ENCODE peak calls at places on chromosomes 7 and 10, in seven cellular contexts. One of them, this sample, is unnamed.

GRCh38 chr7:148286150-148286549 is 304.4 kb upstream of the C7orf33 start:
- DNase-seq in neuronal stem cell: no peak
- DNase-seq in H1: no peak
- DNase-seq in trophoblast cell: peak; percentile 38
- DNase-seq in mesenchymal stem cell: peak; percentile 13
- DNase-seq in IMR-90: no peak
- DNase-seq in H9: no peak
- DNase-seq in this sample: peak; percentile 73

GRCh38 chr7:12770227-12770975 is 83.0 kb downstream of the ARL4A start:
- DNase-seq in H1: no peak
- DNase-seq in neuronal stem cell: no peak
- DNase-seq in H9: no peak
- DNase-seq in mesenchymal stem cell: no peak
- DNase-seq in trophoblast cell: no peak
- DNase-seq in IMR-90: no peak
- DNase-seq in this sample: no peak

GRCh38 chr10:33901166-33901565 is 566.7 kb upstream of the NRP1 start:
- DNase-seq in IMR-90: peak; percentile 92
- DNase-seq in mesenchymal stem cell: no peak
- DNase-seq in trophoblast cell: peak; percentile 31
- DNase-seq in neuronal stem cell: no peak
- DNase-seq in H9: no peak
- DNase-seq in H1: no peak
- DNase-seq in this sample: no peak

GRCh38 chr10:103663802-103664201 is 170.3 kb downstream of the NEURL1 start:
- DNase-seq in H9: no peak
- DNase-seq in neuronal stem cell: no peak
- DNase-seq in trophoblast cell: no peak
- DNase-seq in mesenchymal stem cell: no peak
- DNase-seq in IMR-90: no peak
- DNase-seq in H1: no peak
- DNase-seq in this sample: no peak

GRCh38 chr10:99999319-100000108 is 10.2 kb downstream of the DNMBP start:
- DNase-seq in mesenchymal stem cell: no peak
- DNase-seq in H1: no peak
- DNase-seq in IMR-90: no peak
- DNase-seq in trophoblast cell: no peak
- DNase-seq in H9: no peak
- DNase-seq in neuronal stem cell: no peak
- DNase-seq in this sample: no peak

GRCh38 chr10:105239311-105240215 is 598.5 kb downstream of the SORCS3 start:
- DNase-seq in H9: no peak
- DNase-seq in trophoblast cell: no peak
- DNase-seq in IMR-90: no peak
- DNase-seq in H1: no peak
- DNase-seq in mesenchymal stem cell: no peak
- DNase-seq in neuronal stem cell: no peak
- DNase-seq in this sample: no peak

GRCh38 chr7:105909742-105910141 is 33.3 kb upstream of the ATXN7L1 start:
- DNase-seq in IMR-90: no peak
- DNase-seq in neuronal stem cell: no peak
- DNase-seq in H1: no peak
- DNase-seq in trophoblast cell: no peak
- DNase-seq in mesenchymal stem cell: no peak
- DNase-seq in H9: no peak
- DNase-seq in this sample: no peak

GRCh38 chr7:90256778-90257177 is 11.8 kb downstream of the CFAP69 start:
- DNase-seq in H1: no peak
- DNase-seq in H9: no peak
- DNase-seq in IMR-90: no peak
- DNase-seq in neuronal stem cell: no peak
- DNase-seq in trophoblast cell: no peak
- DNase-seq in mesenchymal stem cell: no peak
- DNase-seq in this sample: no peak

GRCh38 chr7:77331938-77332695 is 84.0 kb downstream of the GSAP start:
- DNase-seq in neuronal stem cell: peak; percentile 63
- DNase-seq in H1: no peak
- DNase-seq in H9: peak; percentile 60
- DNase-seq in mesenchymal stem cell: peak; percentile 90
- DNase-seq in IMR-90: peak; percentile 92
- DNase-seq in trophoblast cell: peak; percentile 91
- DNase-seq in this sample: peak; percentile 88

GRCh38 chr7:44080118-44080517 is 2.2 kb downstream of the POLM start:
- DNase-seq in H9: no peak
- DNase-seq in mesenchymal stem cell: no peak
- DNase-seq in trophoblast cell: no peak
- DNase-seq in IMR-90: no peak
- DNase-seq in neuronal stem cell: no peak
- DNase-seq in H1: no peak
- DNase-seq in this sample: no peak

GRCh38 chr10:68501691-68502090 is 25.6 kb downstream of the SLC25A16 start:
- DNase-seq in neuronal stem cell: no peak
- DNase-seq in IMR-90: no peak
- DNase-seq in H1: no peak
- DNase-seq in trophoblast cell: no peak
- DNase-seq in H9: no peak
- DNase-seq in mesenchymal stem cell: no peak
- DNase-seq in this sample: no peak

GRCh38 chr10:68508090-68508489 is 19.2 kb downstream of the SLC25A16 start:
- DNase-seq in H1: no peak
- DNase-seq in H9: no peak
- DNase-seq in IMR-90: no peak
- DNase-seq in trophoblast cell: no peak
- DNase-seq in mesenchymal stem cell: no peak
- DNase-seq in neuronal stem cell: no peak
- DNase-seq in this sample: no peak

GRCh38 chr10:68506406-68506805 is 20.9 kb downstream of the SLC25A16 start:
- DNase-seq in mesenchymal stem cell: no peak
- DNase-seq in trophoblast cell: no peak
- DNase-seq in H1: no peak
- DNase-seq in IMR-90: no peak
- DNase-seq in H9: no peak
- DNase-seq in neuronal stem cell: no peak
- DNase-seq in this sample: no peak

GRCh38 chr10:68499544-68499943 is 27.8 kb upstream of the DNA2 start:
- DNase-seq in neuronal stem cell: no peak
- DNase-seq in H1: no peak
- DNase-seq in IMR-90: no peak
- DNase-seq in mesenchymal stem cell: no peak
- DNase-seq in H9: no peak
- DNase-seq in trophoblast cell: no peak
- DNase-seq in this sample: no peak

GRCh38 chr10:68502846-68503245 is 24.5 kb downstream of the SLC25A16 start:
- DNase-seq in trophoblast cell: no peak
- DNase-seq in H1: no peak
- DNase-seq in mesenchymal stem cell: no peak
- DNase-seq in H9: no peak
- DNase-seq in IMR-90: no peak
- DNase-seq in neuronal stem cell: no peak
- DNase-seq in this sample: no peak
- H2BK5ac ChIP-seq in trophoblast cell: no peak overlapping the region
- H2BK5ac ChIP-seq in H1: no peak overlapping the region
- H2BK5ac ChIP-seq in mesenchymal stem cell: no peak overlapping the region
- H2BK5ac ChIP-seq in H9: no peak overlapping the region
- H2BK5ac ChIP-seq in IMR-90: no peak overlapping the region
- H2BK5ac ChIP-seq in neuronal stem cell: no peak overlapping the region
- H2BK5ac ChIP-seq in this sample: no peak overlapping the region

DNA sequence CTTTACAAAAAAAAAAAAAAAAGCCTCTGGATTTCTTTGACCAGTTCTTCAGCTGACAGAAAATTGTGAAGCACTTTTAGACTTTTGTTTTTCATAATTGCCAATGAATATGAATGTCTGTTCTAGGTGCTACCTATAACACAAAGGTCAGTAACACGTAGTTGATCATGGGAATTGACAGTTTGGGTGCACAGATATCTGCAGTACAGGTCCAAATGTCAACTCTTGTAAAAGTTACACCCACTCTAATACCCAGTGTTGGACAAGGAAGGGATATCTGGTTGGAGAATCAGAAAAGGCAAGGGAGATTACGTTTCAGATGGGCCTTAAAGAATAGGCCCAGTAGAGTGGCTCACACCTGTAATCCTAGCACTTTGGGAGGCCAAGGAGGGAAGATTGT is 1.8 kb downstream of the REEP3 start:
- DNase-seq in H1: no peak
- DNase-seq in trophoblast cell: no peak
- DNase-seq in H9: no peak
- DNase-seq in mesenchymal stem cell: no peak
- DNase-seq in IMR-90: no peak
- DNase-seq in neuronal stem cell: no peak
- DNase-seq in this sample: no peak
- H3K9ac ChIP-seq in H1: no peak overlapping the region
- H3K9ac ChIP-seq in trophoblast cell: no peak overlapping the region
- H3K9ac ChIP-seq in H9: no peak overlapping the region
- H3K9ac ChIP-seq in mesenchymal stem cell: peak overlapping the region; percentile 98
- H3K9ac ChIP-seq in IMR-90: peak overlapping the region; percentile 51
- H3K9ac ChIP-seq in neuronal stem cell: no peak overlapping the region
- H3K9ac ChIP-seq in this sample: peak overlapping the region; percentile 15

DNA sequence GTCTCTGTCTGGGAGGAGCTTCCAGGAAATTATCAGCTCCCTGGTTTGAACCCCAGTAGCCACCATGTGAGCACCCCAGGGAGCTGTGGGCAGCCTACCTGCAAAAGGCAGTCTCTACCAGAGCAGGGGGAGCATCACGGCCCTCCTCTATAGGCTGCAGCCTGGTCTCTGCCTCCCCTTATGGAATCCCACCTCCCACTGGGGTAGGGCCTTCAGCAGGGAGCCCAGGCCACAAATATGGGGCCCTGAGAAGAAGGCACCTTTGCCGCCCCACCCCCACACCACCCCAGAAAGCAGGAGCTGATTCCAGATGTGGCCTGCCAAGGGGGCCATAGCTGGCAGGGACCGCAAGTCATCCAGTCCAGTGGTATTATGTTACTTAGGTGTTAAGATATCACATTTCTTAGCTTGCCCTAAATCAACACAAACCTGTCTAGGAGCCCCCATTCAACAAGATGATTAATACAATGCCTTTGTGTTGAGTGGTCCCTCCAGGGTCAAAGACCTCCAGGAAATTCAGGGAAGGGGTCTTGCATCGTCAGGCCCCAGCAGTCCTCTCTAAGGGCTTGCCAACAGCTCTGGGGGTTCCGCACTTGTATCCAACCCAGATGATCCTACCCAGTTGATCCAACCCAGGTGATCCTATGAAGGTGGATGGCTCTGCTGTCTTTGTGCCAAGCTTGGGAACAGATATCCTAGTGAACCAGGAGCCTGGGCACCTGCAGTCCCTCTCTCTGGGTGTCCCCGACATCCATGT is 114.9 kb downstream of the OAT start:
- DNase-seq in H9: no peak
- DNase-seq in neuronal stem cell: no peak
- DNase-seq in H1: no peak
- DNase-seq in IMR-90: no peak
- DNase-seq in trophoblast cell: no peak
- DNase-seq in mesenchymal stem cell: no peak
- DNase-seq in this sample: no peak
- H2BK5ac ChIP-seq in H9: no peak overlapping the region
- H2BK5ac ChIP-seq in neuronal stem cell: peak overlapping the region; percentile 29
- H2BK5ac ChIP-seq in H1: no peak overlapping the region
- H2BK5ac ChIP-seq in IMR-90: no peak overlapping the region
- H2BK5ac ChIP-seq in trophoblast cell: no peak overlapping the region
- H2BK5ac ChIP-seq in mesenchymal stem cell: no peak overlapping the region
- H2BK5ac ChIP-seq in this sample: no peak overlapping the region

DNA sequence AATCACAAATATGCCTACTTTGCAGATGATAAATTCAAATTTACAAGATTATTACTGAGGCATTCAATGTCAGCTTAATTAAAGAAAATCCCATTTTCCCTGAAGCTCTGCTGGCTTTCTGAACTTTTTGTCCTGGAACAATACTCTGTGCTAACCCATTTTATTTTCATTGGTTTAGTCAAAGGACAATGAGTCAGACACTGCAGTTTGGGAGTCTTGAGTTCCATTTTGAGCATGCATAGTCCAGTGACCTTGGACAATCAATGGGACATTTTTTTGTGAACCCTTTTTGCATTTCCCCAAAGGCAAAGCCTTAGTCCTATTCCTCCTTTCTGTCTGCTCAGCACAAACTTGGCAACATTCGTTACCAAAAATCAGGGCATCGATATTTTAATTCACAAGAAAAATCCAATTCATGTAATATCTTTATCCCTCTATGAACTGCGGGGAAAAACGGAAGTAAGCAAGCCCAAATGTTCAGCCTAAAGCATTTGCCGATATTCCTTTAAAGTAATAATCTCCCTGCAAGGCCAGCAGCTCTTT is 339.8 kb downstream of the RNLS start:
- DNase-seq in IMR-90: no peak
- DNase-seq in trophoblast cell: no peak
- DNase-seq in neuronal stem cell: no peak
- DNase-seq in mesenchymal stem cell: no peak
- DNase-seq in H9: no peak
- DNase-seq in H1: no peak
- DNase-seq in this sample: no peak
- H3K9ac ChIP-seq in IMR-90: no peak overlapping the region
- H3K9ac ChIP-seq in trophoblast cell: no peak overlapping the region
- H3K9ac ChIP-seq in neuronal stem cell: no peak overlapping the region
- H3K9ac ChIP-seq in mesenchymal stem cell: peak overlapping the region; percentile 76
- H3K9ac ChIP-seq in H9: no peak overlapping the region
- H3K9ac ChIP-seq in H1: no peak overlapping the region
- H3K9ac ChIP-seq in this sample: no peak overlapping the region

GRCh38 chr10:93591065-93591808 is 9.8 kb downstream of the RBP4 start:
- DNase-seq in IMR-90: no peak
- DNase-seq in trophoblast cell: no peak
- DNase-seq in H9: no peak
- DNase-seq in mesenchymal stem cell: no peak
- DNase-seq in neuronal stem cell: no peak
- DNase-seq in H1: no peak
- DNase-seq in this sample: no peak
- H2BK5ac ChIP-seq in IMR-90: no peak overlapping the region
- H2BK5ac ChIP-seq in trophoblast cell: no peak overlapping the region
- H2BK5ac ChIP-seq in H9: no peak overlapping the region
- H2BK5ac ChIP-seq in mesenchymal stem cell: no peak overlapping the region
- H2BK5ac ChIP-seq in neuronal stem cell: no peak overlapping the region
- H2BK5ac ChIP-seq in H1: no peak overlapping the region
- H2BK5ac ChIP-seq in this sample: no peak overlapping the region

GRCh38 chr7:130921391-130922180 is 187.6 kb upstream of the KLF14 start:
- DNase-seq in IMR-90: peak; percentile 85
- DNase-seq in H1: peak; percentile 48
- DNase-seq in trophoblast cell: no peak
- DNase-seq in mesenchymal stem cell: no peak
- DNase-seq in H9: no peak
- DNase-seq in neuronal stem cell: peak; percentile 82
- DNase-seq in this sample: no peak

GRCh38 chr7:130920122-130920521 is 186.1 kb upstream of the KLF14 start:
- DNase-seq in trophoblast cell: no peak
- DNase-seq in H9: no peak
- DNase-seq in H1: peak; percentile 7
- DNase-seq in mesenchymal stem cell: no peak
- DNase-seq in neuronal stem cell: no peak
- DNase-seq in IMR-90: peak; percentile 50
- DNase-seq in this sample: no peak

GRCh38 chr7:130925136-130925794 is 191.3 kb upstream of the KLF14 start:
- DNase-seq in neuronal stem cell: no peak
- DNase-seq in mesenchymal stem cell: no peak
- DNase-seq in IMR-90: no peak
- DNase-seq in H1: no peak
- DNase-seq in H9: no peak
- DNase-seq in trophoblast cell: no peak
- DNase-seq in this sample: no peak

GRCh38 chr7:130923930-130924329 is 189.9 kb upstream of the KLF14 start:
- DNase-seq in H9: no peak
- DNase-seq in mesenchymal stem cell: no peak
- DNase-seq in trophoblast cell: no peak
- DNase-seq in H1: peak; percentile 35
- DNase-seq in neuronal stem cell: no peak
- DNase-seq in IMR-90: no peak
- DNase-seq in this sample: no peak

GRCh38 chr7:130922206-130923112 is 188.5 kb upstream of the KLF14 start:
- DNase-seq in neuronal stem cell: no peak
- DNase-seq in H9: no peak
- DNase-seq in mesenchymal stem cell: no peak
- DNase-seq in trophoblast cell: no peak
- DNase-seq in H1: peak; percentile 35
- DNase-seq in IMR-90: no peak
- DNase-seq in this sample: no peak
- H3K9ac ChIP-seq in neuronal stem cell: no peak overlapping the region
- H3K9ac ChIP-seq in H9: no peak overlapping the region
- H3K9ac ChIP-seq in mesenchymal stem cell: peak overlapping the region; percentile 46
- H3K9ac ChIP-seq in trophoblast cell: no peak overlapping the region
- H3K9ac ChIP-seq in H1: no peak overlapping the region
- H3K9ac ChIP-seq in IMR-90: peak overlapping the region; percentile 57
- H3K9ac ChIP-seq in this sample: no peak overlapping the region

This sample was measured in mesendoderm.